ENCODE peak calls at places on chromosomes 2 and 18, in four cellular contexts. X, S, O and T are unnamed samples.

GRCh38 chr2:136323212-136323611 is 205.3 kb upstream of the CXCR4 start:
- DNase-seq in O (no peak), S (no peak), X (no peak), T (no peak)

GRCh38 chr2:55365303-55365702 is 54.4 kb downstream of the CCDC88A start:
- DNase-seq in S (no peak), O (no peak), X (no peak), T (no peak)

GRCh38 chr2:110978871-110979833 is 141.6 kb upstream of the BCL2L11 start:
- DNase-seq in S (no peak), X (no peak), O (no peak), T (no peak)

GRCh38 chr2:177306550-177306949 is 42.0 kb upstream of the NFE2L2 start:
- DNase-seq in X (no peak), O (no peak), S (no peak), T (no peak)

GRCh38 chr2:231672617-231673347 is 35.5 kb upstream of the PTMA start:
- DNase-seq in S (peak), O (no peak), X (no peak), T (no peak)

GRCh38 chr2:231299267-231299666 is 96.2 kb upstream of the B3GNT7 start:
- DNase-seq in O (no peak), X (no peak), S (no peak), T (no peak)

GRCh38 chr18:61951396-61951795 is 58.6 kb upstream of the RNF152 start:
- DNase-seq in S (no peak), O (no peak), X (no peak), T (no peak)

GRCh38 chr2:974454-974853 is 23.8 kb downstream of the SNTG2 start:
- DNase-seq in X (no peak), S (no peak), O (no peak), T (no peak)

GRCh38 chr2:128444044-128444771 is 125.5 kb upstream of the HS6ST1 start:
- DNase-seq in O (no peak), S (no peak), X (no peak), T (no peak)

GRCh38 chr18:58949031-58949430 is 84.4 kb downstream of the ZNF532 start:
- DNase-seq in S (no peak), O (no peak), X (no peak), T (no peak)

GRCh38 chr2:52934354-52934898 is 833.2 kb upstream of the CHAC2 start:
- DNase-seq in S (peak), X (no peak), O (no peak), T (peak)

GRCh38 chr2:122795763-122796162 is 1040.3 kb downstream of the TSN start:
- DNase-seq in X (no peak), S (no peak), O (no peak), T (no peak)

GRCh38 chr2:241489733-241490443 is 18.5 kb downstream of the STK25 start:
- DNase-seq in X (no peak), O (no peak), S (no peak), T (no peak)

GRCh38 chr2:160700415-160700814 is 206.8 kb upstream of the RBMS1 start:
- DNase-seq in O (no peak), S (no peak), X (no peak), T (no peak)

GRCh38 chr2:176130917-176131616 is 1.6 kb downstream of the HOXD8 start:
- DNase-seq in X (no peak), O (no peak), S (no peak), T (no peak)

GRCh38 chr2:126221506-126221905 is 434.5 kb upstream of the GYPC start:
- DNase-seq in X (no peak), O (no peak), S (no peak), T (no peak)

GRCh38 chr2:85435986-85436835 is 17.7 kb downstream of the SH2D6 start:
- DNase-seq in S (no peak), O (no peak), X (no peak), T (no peak)
- TF ChIP-seq CTCF in S (no peak), O (no peak), X (no peak), T (no peak)

DNA sequence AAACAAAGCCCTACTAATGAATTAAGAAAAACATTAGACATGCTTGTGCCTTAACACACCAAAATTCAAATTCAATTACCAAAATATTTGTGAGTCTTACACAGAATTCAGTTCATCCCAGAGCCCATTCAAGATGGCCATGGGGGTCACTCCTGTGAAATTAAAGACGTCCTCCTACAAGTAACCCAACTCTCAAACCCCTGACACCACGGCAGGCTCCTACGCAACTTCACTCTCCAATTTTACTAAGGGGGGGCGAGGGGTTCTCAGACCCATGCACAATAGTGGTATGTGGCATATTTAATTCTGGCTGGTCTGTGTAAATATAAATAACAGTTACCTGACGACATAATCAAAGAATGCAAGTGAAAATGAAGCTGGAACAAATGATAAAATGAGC is 5.0 kb downstream of the ZNF516 start:
- DNase-seq in X (no peak), O (no peak), S (no peak), T (no peak)
- H3K4me3 ChIP-seq in X (peak), O (peak), S (peak), T (peak)

GRCh38 chr2:79512442-79513401 is at the start of gene CTNNA2:
- DNase-seq in S (peak), O (no peak), X (no peak), T (no peak)
- TF ChIP-seq CTCF in S (no peak), O (peak), X (no peak), T (peak)

DNA sequence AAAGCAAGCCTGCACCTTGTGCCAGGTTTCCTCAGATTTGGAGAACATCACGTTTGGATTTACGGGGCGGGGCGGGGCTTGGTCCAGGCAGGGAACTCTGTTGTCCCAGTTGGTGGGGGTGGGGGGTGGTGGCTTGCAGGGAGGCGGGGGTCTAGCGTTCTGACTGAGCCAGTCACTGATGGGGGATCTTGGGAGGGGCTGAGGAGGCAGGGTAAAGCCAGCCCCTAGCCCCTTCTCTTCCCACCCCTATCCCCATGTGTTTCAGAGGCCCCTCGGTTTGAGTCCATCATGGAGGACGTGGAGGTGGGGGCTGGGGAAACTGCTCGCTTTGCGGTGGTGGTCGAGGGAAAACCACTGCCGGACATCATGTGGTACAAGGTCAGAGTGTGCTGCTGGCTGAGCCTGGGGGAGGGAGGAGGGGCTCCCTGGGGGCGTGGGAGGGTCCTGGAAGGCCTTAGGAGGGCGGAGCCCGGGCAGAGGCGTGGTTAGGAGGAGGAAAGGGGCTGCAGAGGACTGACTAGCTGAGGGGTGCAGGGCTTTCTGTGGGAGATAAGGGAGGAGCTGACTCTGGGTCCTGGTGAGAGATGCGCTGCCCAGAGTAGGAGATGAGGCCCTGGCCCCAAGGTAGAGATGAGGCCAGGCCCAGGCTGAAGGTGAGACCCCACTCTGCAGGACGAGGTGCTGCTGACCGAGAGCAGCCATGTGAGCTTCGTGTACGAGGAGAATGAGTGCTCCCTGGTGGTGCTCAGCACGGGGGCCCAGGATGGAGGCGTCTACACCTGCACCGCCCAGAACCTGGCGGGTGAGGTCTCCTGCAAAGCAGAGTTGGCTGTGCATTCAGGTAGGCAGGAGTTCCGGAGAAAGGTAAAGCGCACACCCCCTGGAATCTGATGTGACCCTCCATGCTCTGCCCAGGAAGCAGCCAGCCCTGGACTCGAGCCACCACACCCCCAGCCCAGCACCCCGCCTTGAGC is 21.8 kb upstream of the GMPPA start:
- DNase-seq in S (no peak), O (peak), X (no peak), T (no peak)
- H3K4me3 ChIP-seq in S (no peak), O (no peak), X (no peak), T (no peak)

GRCh38 chr2:61398413-61398812 is 72.5 kb downstream of the USP34 start:
- DNase-seq in O (no peak), S (no peak), X (no peak), T (no peak)

GRCh38 chr2:61396005-61396404 is 74.9 kb downstream of the USP34 start:
- DNase-seq in O (no peak), X (no peak), S (no peak), T (no peak)
- TF ChIP-seq CTCF in O (no peak), X (no peak), S (no peak), T (no peak)

GRCh38 chr2:44779793-44780192 is 161.7 kb upstream of the SIX3 start:
- DNase-seq in X (no peak), S (no peak), O (no peak), T (no peak)

GRCh38 chr2:44778221-44778654 is 163.3 kb upstream of the SIX3 start:
- DNase-seq in X (no peak), S (peak), O (no peak), T (no peak)

GRCh38 chr2:44777542-44777941 is 164.0 kb upstream of the SIX3 start:
- DNase-seq in X (no peak), S (peak), O (no peak), T (no peak)

GRCh38 chr2:44780406-44780805 is 161.1 kb upstream of the SIX3 start:
- DNase-seq in O (no peak), S (no peak), X (no peak), T (no peak)

GRCh38 chr2:44778671-44779476 is 162.6 kb upstream of the SIX3 start:
- DNase-seq in O (no peak), S (no peak), X (no peak), T (no peak)
- H3K4me3 ChIP-seq in O (no peak), S (no peak), X (no peak), T (no peak)

GRCh38 chr2:233022561-233022960 is 9.5 kb upstream of the NGEF start:
- DNase-seq in X (no peak), O (no peak), S (no peak), T (no peak)
- TF ChIP-seq CTCF in X (no peak), O (no peak), S (no peak), T (no peak)

DNA sequence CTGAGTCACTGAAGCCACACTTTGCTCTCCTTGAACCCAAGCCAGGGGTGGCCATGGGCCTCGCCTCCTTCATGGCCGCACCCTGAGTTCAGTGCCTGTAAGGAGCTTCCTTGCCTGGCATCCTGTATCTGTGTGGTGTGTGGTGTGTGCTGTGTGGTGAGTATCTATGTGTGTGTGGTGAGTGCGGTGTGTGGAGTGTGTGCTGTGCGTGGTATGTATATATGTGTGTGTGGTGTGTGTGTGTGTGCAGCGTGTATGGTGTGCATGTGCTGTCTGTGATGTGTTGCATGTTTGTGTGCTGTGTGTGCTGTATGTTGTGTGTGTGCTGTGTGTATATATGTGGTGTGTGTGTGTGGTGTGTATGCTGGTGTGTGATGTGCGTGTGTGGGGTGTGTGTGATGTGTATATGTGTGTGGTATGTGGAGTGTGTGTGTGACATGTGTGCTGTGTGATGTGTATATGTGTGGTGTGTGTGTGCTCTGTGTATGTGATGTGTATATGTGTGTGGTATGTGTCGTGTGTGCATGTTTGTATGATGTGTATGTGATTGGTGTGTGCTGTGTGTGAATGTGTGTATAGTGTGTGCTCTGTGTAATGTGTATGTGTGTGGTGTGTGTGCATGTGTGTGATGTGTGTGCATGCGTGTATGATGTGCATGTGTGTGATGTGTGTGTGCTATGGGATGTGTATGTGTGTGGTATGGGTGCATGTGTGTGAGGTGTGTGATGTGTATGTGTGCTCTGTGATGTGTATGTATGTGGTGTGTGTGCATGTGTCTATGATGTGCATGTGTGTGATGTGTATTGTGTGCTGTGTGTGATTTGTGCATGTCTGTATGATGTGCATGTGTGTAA is 22.6 kb downstream of the PRELID3A start:
- DNase-seq in X (no peak), O (no peak), S (no peak), T (no peak)
- H3K4me3 ChIP-seq in X (no peak), O (no peak), S (no peak), T (no peak)

GRCh38 chr2:201788371-201788770 is 7.6 kb upstream of the ALS2 start:
- DNase-seq in S (no peak), X (no peak), O (no peak), T (no peak)
- TF ChIP-seq CTCF in S (no peak), X (no peak), O (no peak), T (no peak)

DNA sequence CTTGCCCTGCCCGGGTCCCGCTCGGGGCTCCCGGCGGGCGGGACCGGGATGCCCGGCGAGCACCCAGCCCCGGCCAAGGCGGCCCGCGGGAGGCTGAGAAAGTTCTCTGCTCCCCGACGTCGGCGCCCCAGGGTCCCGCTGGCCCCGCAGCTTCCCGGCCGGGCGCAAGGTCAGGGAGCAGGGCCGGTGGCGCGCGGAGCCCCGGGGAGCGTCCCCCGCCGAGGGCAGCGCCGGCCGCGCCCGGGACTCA is 331 bp downstream of the SERPINE2 start:
- DNase-seq in S (no peak), X (no peak), O (no peak), T (no peak)
- H3K4me3 ChIP-seq in S (peak), X (peak), O (peak), T (peak)